ENCODE peak calls at places on chromosomes 7 and 10, in ten cellular contexts. T is CD8-positive, alpha-beta memory T cell; G is upper lobe of right lung; R is astrocyte; E is body of pancreas; J is spleen; Y is left lung; P is tibial nerve; K is aorta; M is CD4-positive, CD25-positive, alpha-beta regulatory T cell. S is an unnamed sample.

GRCh38 chr10:110137142-110137545 is 70.3 kb upstream of the MXI1 start:
- DNase-seq in T (no peak), G (no peak), R (peak), E (no peak), J (no peak), Y (no peak), P (no peak), K (no peak), M (peak), S (no peak)

GRCh38 chr7:114718861-114719260 is 203.0 kb upstream of the MDFIC start:
- DNase-seq in T (no peak), G (no peak), R (no peak), E (no peak), J (no peak), Y (no peak), P (no peak), K (no peak), M (peak), S (no peak)

GRCh38 chr7:107948645-107949442 is 54.1 kb downstream of the LAMB1 start:
- DNase-seq in T (no peak), G (no peak), R (peak), E (no peak), J (no peak), Y (no peak), P (no peak), K (no peak), M (no peak), S (no peak)

GRCh38 chr10:80540644-80541143 is 3.0 kb downstream of the SH2D4B start:
- DNase-seq in T (no peak), G (no peak), R (no peak), E (no peak), J (no peak), Y (no peak), P (no peak), K (no peak), M (no peak), S (no peak)

GRCh38 chr7:24381919-24382505 is 98.0 kb downstream of the NPY start:
- DNase-seq in T (no peak), G (no peak), R (peak), E (no peak), J (no peak), Y (no peak), P (no peak), K (no peak), M (peak), S (no peak)

GRCh38 chr10:131961777-131962450 is 19.8 kb downstream of the BNIP3 start:
- DNase-seq in T (no peak), G (peak), R (no peak), E (peak), J (peak), Y (no peak), P (no peak), K (no peak), M (no peak), S (no peak)

GRCh38 chr10:21173964-21174669 is 277.0 kb upstream of the NEBL start:
- DNase-seq in T (no peak), G (peak), R (no peak), E (peak), J (peak), Y (peak), P (no peak), K (no peak), M (peak), S (peak)

GRCh38 chr7:28922618-28923331 is 35.4 kb downstream of the TRIL start:
- DNase-seq in T (peak), G (peak), R (peak), E (peak), J (peak), Y (peak), P (peak), K (peak), M (peak), S (peak)

GRCh38 chr10:53574024-53574423 is 801.4 kb upstream of the MBL2 start:
- DNase-seq in T (no peak), G (no peak), R (no peak), E (no peak), J (no peak), Y (no peak), P (no peak), K (no peak), M (no peak), S (no peak)

GRCh38 chr7:94289071-94289470 is 105.6 kb upstream of the COL1A2 start:
- DNase-seq in T (no peak), G (no peak), R (peak), E (peak), J (no peak), Y (peak), P (peak), K (peak), M (no peak), S (peak)

GRCh38 chr10:24920907-24921881 is 31.2 kb downstream of the PRTFDC1 start:
- DNase-seq in T (no peak), G (peak), R (peak), E (peak), J (no peak), Y (peak), P (no peak), K (peak), M (peak), S (peak)

GRCh38 chr7:114460021-114460420 is 45.4 kb downstream of the FOXP2 start:
- DNase-seq in T (no peak), G (no peak), R (no peak), E (no peak), J (no peak), Y (no peak), P (no peak), K (no peak), M (no peak), S (no peak)

GRCh38 chr10:84946984-84947383 is 618.6 kb downstream of the CCSER2 start:
- DNase-seq in T (no peak), G (no peak), R (no peak), E (no peak), J (no peak), Y (no peak), P (no peak), K (no peak), M (no peak), S (no peak)

GRCh38 chr7:131610007-131610406 is 53.6 kb upstream of the PODXL start:
- DNase-seq in T (no peak), G (no peak), R (no peak), E (no peak), J (no peak), Y (no peak), P (no peak), K (no peak), M (no peak), S (peak)

GRCh38 chr10:128050937-128051336 is 75.3 kb downstream of the MKI67 start:
- DNase-seq in T (no peak), G (no peak), R (no peak), E (no peak), J (peak), Y (peak), P (no peak), K (peak), M (no peak), S (no peak)

GRCh38 chr10:128820663-128821062 is 646.4 kb upstream of the MGMT start:
- DNase-seq in T (no peak), G (no peak), R (no peak), E (no peak), J (no peak), Y (no peak), P (no peak), K (no peak), M (no peak), S (no peak)

GRCh38 chr7:3095046-3095445 is 51.4 kb upstream of the CARD11 start:
- DNase-seq in T (peak), G (no peak), R (no peak), E (no peak), J (peak), Y (peak), P (no peak), K (peak), M (peak), S (no peak)

GRCh38 chr10:101031796-101032636 is 982 bp downstream of the SFXN3 start:
- DNase-seq in T (peak), G (peak), R (peak), E (peak), J (peak), Y (peak), P (peak), K (peak), M (peak), S (peak)

GRCh38 chr10:43262902-43263466 is 3.9 kb downstream of the RASGEF1A start:
- DNase-seq in T (no peak), G (no peak), R (no peak), E (no peak), J (no peak), Y (no peak), P (no peak), K (no peak), M (no peak), S (no peak)

GRCh38 chr10:60446855-60447254 is 57.2 kb upstream of the ANK3 start:
- DNase-seq in T (no peak), G (no peak), R (peak), E (peak), J (no peak), Y (no peak), P (no peak), K (peak), M (peak), S (no peak)

GRCh38 chr7:19482628-19483027 is 226.2 kb downstream of the POLR1F start:
- DNase-seq in T (no peak), G (no peak), R (no peak), E (no peak), J (no peak), Y (no peak), P (no peak), K (no peak), M (no peak), S (no peak)

GRCh38 chr10:91022924-91023707 is 102.2 kb upstream of the ANKRD1 start:
- DNase-seq in T (no peak), G (no peak), R (no peak), E (no peak), J (no peak), Y (no peak), P (no peak), K (no peak), M (no peak), S (no peak)

GRCh38 chr7:20598479-20599419 is 16.7 kb upstream of the ABCB5 start:
- DNase-seq in T (no peak), G (no peak), R (peak), E (no peak), J (no peak), Y (no peak), P (no peak), K (no peak), M (peak), S (no peak)

GRCh38 chr10:24469993-24470392 is 253.7 kb downstream of the ARHGAP21 start:
- DNase-seq in T (no peak), G (no peak), R (peak), E (no peak), J (no peak), Y (no peak), P (no peak), K (no peak), M (no peak), S (no peak)

GRCh38 chr7:1978656-1979590 is 253.8 kb downstream of the MAD1L1 start:
- DNase-seq in T (no peak), G (peak), R (no peak), E (no peak), J (peak), Y (peak), P (no peak), K (no peak), M (no peak), S (no peak)

GRCh38 chr10:43808136-43808535 is 159.5 kb upstream of the ZNF32 start:
- DNase-seq in T (no peak), G (no peak), R (peak), E (no peak), J (no peak), Y (no peak), P (no peak), K (no peak), M (peak), S (no peak)

GRCh38 chr7:148191391-148192076 is 399.0 kb upstream of the C7orf33 start:
- DNase-seq in T (no peak), G (no peak), R (no peak), E (no peak), J (no peak), Y (no peak), P (no peak), K (no peak), M (no peak), S (no peak)

GRCh38 chr7:150380463-150380862 is 1.3 kb downstream of the ZNF775 start:
- DNase-seq in T (no peak), G (no peak), R (no peak), E (no peak), J (no peak), Y (no peak), P (no peak), K (no peak), M (no peak), S (no peak)
- H3K4me3 ChIP-seq in T (peak), G (peak), R (peak), E (no peak), J (no peak), Y (no peak), P (no peak), K (no peak), M (peak), S (peak)

DNA sequence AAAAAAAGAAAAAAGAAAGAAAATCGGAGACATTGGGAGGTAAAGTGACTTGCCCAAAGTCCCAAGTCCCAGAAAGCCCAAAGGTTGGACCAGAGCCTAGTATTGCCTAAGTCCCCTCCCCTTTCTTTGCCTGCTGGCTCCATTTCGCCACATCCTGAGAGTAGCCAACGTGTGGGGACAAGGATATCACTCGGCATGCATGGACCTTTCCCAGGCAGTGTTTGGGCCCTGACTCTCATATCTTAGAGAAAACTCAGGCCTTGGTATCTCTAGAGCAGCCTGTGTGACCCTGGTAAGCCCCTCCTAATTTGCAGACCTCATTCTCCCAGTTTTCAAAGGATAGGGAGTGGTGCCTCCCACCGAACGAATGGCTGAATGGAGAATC is 294.2 kb upstream of the ZMIZ1 start:
- DNase-seq in T (no peak), G (peak), R (no peak), E (peak), J (no peak), Y (no peak), P (no peak), K (no peak), M (no peak), S (no peak)
- H3K27ac ChIP-seq in T (no peak), G (peak), R (no peak), E (peak), J (no peak), Y (no peak), P (peak), K (no peak), M (no peak), S (no peak)

GRCh38 chr10:14330390-14331071 is at the start of gene FRMD4A:
- DNase-seq in T (no peak), G (no peak), R (no peak), E (no peak), J (no peak), Y (no peak), P (no peak), K (no peak), M (no peak), S (peak)
- H3K4me3 ChIP-seq in T (no peak), G (no peak), R (no peak), E (no peak), J (no peak), Y (no peak), P (no peak), K (no peak), M (no peak), S (no peak)

GRCh38 chr10:129865960-129866359 is 98.1 kb downstream of the EBF3 start:
- DNase-seq in T (no peak), G (no peak), R (no peak), E (no peak), J (no peak), Y (no peak), P (no peak), K (no peak), M (no peak), S (no peak)

GRCh38 chr10:129865413-129865812 is 98.7 kb downstream of the EBF3 start:
- DNase-seq in T (no peak), G (no peak), R (no peak), E (no peak), J (no peak), Y (no peak), P (no peak), K (no peak), M (no peak), S (no peak)

GRCh38 chr10:129868470-129869035 is 95.5 kb downstream of the EBF3 start:
- DNase-seq in T (no peak), G (no peak), R (no peak), E (no peak), J (no peak), Y (no peak), P (no peak), K (no peak), M (no peak), S (no peak)

GRCh38 chr10:129867780-129868179 is 96.3 kb downstream of the EBF3 start:
- DNase-seq in T (no peak), G (no peak), R (no peak), E (no peak), J (no peak), Y (no peak), P (no peak), K (no peak), M (no peak), S (no peak)

GRCh38 chr10:129866894-129867293 is 97.2 kb downstream of the EBF3 start:
- DNase-seq in T (no peak), G (no peak), R (no peak), E (no peak), J (no peak), Y (no peak), P (no peak), K (no peak), M (no peak), S (no peak)
- H3K27ac ChIP-seq in T (no peak), G (no peak), R (no peak), E (no peak), J (no peak), Y (no peak), P (no peak), K (no peak), M (no peak), S (peak)

S was measured in endodermal cell.